ENCODE peak calls at places on chromosomes 16 and 17, in eight cellular contexts. One of them, this sample, is unnamed.

GRCh38 chr16:50540711-50541007 is 7.5 kb upstream of the NKD1 start:
- DNase-seq in neural crest cell: no peak
- DNase-seq in COR-L47: no peak
- DNase-seq in H7: no peak
- DNase-seq in GM04503: no peak
- DNase-seq in stimulated activated CD8-positive, alpha-beta memory T cell treated with anti-CD3 and anti-CD28 coated beads, Interleukin-4, amount 100 ng/mL, for 24 hours: no peak
- DNase-seq in immature natural killer cell: no peak
- DNase-seq in erythroblast: no peak
- DNase-seq in this sample: no peak

GRCh38 chr16:18936727-18937340 is 10.6 kb upstream of the SMG1 start:
- DNase-seq in immature natural killer cell: no peak
- DNase-seq in neural crest cell: no peak
- DNase-seq in GM04503: no peak
- DNase-seq in erythroblast: no peak
- DNase-seq in H7: no peak
- DNase-seq in COR-L47: no peak
- DNase-seq in stimulated activated CD8-positive, alpha-beta memory T cell treated with anti-CD3 and anti-CD28 coated beads, Interleukin-4, amount 100 ng/mL, for 24 hours: no peak
- DNase-seq in this sample: no peak

GRCh38 chr17:60107526-60108257 is 29.0 kb upstream of the HEATR6 start:
- DNase-seq in immature natural killer cell: no peak
- DNase-seq in COR-L47: no peak
- DNase-seq in stimulated activated CD8-positive, alpha-beta memory T cell treated with anti-CD3 and anti-CD28 coated beads, Interleukin-4, amount 100 ng/mL, for 24 hours: no peak
- DNase-seq in neural crest cell: no peak
- DNase-seq in H7: no peak
- DNase-seq in GM04503: no peak
- DNase-seq in erythroblast: no peak
- DNase-seq in this sample: peak

GRCh38 chr17:78828470-78829185 is 12.0 kb downstream of the USP36 start:
- DNase-seq in immature natural killer cell: no peak
- DNase-seq in GM04503: no peak
- DNase-seq in COR-L47: no peak
- DNase-seq in H7: peak
- DNase-seq in neural crest cell: no peak
- DNase-seq in stimulated activated CD8-positive, alpha-beta memory T cell treated with anti-CD3 and anti-CD28 coated beads, Interleukin-4, amount 100 ng/mL, for 24 hours: no peak
- DNase-seq in erythroblast: no peak
- DNase-seq in this sample: peak

GRCh38 chr17:65191805-65192740 is 54.9 kb downstream of the RGS9 start:
- DNase-seq in stimulated activated CD8-positive, alpha-beta memory T cell treated with anti-CD3 and anti-CD28 coated beads, Interleukin-4, amount 100 ng/mL, for 24 hours: no peak
- DNase-seq in H7: peak
- DNase-seq in GM04503: peak
- DNase-seq in COR-L47: no peak
- DNase-seq in neural crest cell: no peak
- DNase-seq in immature natural killer cell: no peak
- DNase-seq in erythroblast: no peak
- DNase-seq in this sample: peak

GRCh38 chr17:63490321-63490720 is 13.5 kb downstream of the ACE start:
- DNase-seq in stimulated activated CD8-positive, alpha-beta memory T cell treated with anti-CD3 and anti-CD28 coated beads, Interleukin-4, amount 100 ng/mL, for 24 hours: no peak
- DNase-seq in GM04503: no peak
- DNase-seq in COR-L47: no peak
- DNase-seq in neural crest cell: no peak
- DNase-seq in erythroblast: no peak
- DNase-seq in H7: peak
- DNase-seq in immature natural killer cell: no peak
- DNase-seq in this sample: no peak

GRCh38 chr16:19223235-19223847 is 55.3 kb downstream of the SYT17 start:
- DNase-seq in stimulated activated CD8-positive, alpha-beta memory T cell treated with anti-CD3 and anti-CD28 coated beads, Interleukin-4, amount 100 ng/mL, for 24 hours: peak
- DNase-seq in COR-L47: no peak
- DNase-seq in immature natural killer cell: no peak
- DNase-seq in neural crest cell: peak
- DNase-seq in erythroblast: peak
- DNase-seq in GM04503: no peak
- DNase-seq in H7: peak
- DNase-seq in this sample: peak

GRCh38 chr17:2177235-2177811 is 122.4 kb downstream of the HIC1 start:
- DNase-seq in H7: no peak
- DNase-seq in immature natural killer cell: peak
- DNase-seq in GM04503: no peak
- DNase-seq in stimulated activated CD8-positive, alpha-beta memory T cell treated with anti-CD3 and anti-CD28 coated beads, Interleukin-4, amount 100 ng/mL, for 24 hours: no peak
- DNase-seq in neural crest cell: no peak
- DNase-seq in erythroblast: no peak
- DNase-seq in COR-L47: peak
- DNase-seq in this sample: peak

GRCh38 chr17:35063514-35064223 is at the start of gene RFFL:
- DNase-seq in erythroblast: peak
- DNase-seq in H7: peak
- DNase-seq in immature natural killer cell: peak
- DNase-seq in stimulated activated CD8-positive, alpha-beta memory T cell treated with anti-CD3 and anti-CD28 coated beads, Interleukin-4, amount 100 ng/mL, for 24 hours: peak
- DNase-seq in neural crest cell: peak
- DNase-seq in COR-L47: peak
- DNase-seq in GM04503: peak
- DNase-seq in this sample: peak